ENCODE peak calls at places on chromosomes 11 and 22, in seven cellular contexts. One of them, this sample, is unnamed.

GRCh38 chr22:18147791-18148507 is 2.0 kb upstream of the USP18 start:
- DNase-seq in activated naive CD4-positive, alpha-beta T cell treated with anti-CD3 and anti-CD28 coated beads, Interleukin-2, amount 10 ng/mL, durations not matched to agents 7 days and 5 days: no peak
- DNase-seq in activated CD8-positive, alpha-beta memory T cell treated with anti-CD3 and anti-CD28 coated beads, Interleukin-2, amount 50 U/mL, for 48 hours: no peak
- DNase-seq in Calu3: no peak
- DNase-seq in HTR-8/SVneo: no peak
- DNase-seq in PC-3: no peak
- DNase-seq in GM12892: no peak
- DNase-seq in this sample: no peak

GRCh38 chr11:46529928-46530574 is 63.8 kb downstream of the AMBRA1 start:
- DNase-seq in activated naive CD4-positive, alpha-beta T cell treated with anti-CD3 and anti-CD28 coated beads, Interleukin-2, amount 10 ng/mL, durations not matched to agents 7 days and 5 days: no peak
- DNase-seq in activated CD8-positive, alpha-beta memory T cell treated with anti-CD3 and anti-CD28 coated beads, Interleukin-2, amount 50 U/mL, for 48 hours: no peak
- DNase-seq in Calu3: no peak
- DNase-seq in HTR-8/SVneo: no peak
- DNase-seq in PC-3: no peak
- DNase-seq in GM12892: no peak
- DNase-seq in this sample: no peak

GRCh38 chr11:78802058-78802633 is 227.5 kb upstream of the NARS2 start:
- DNase-seq in activated naive CD4-positive, alpha-beta T cell treated with anti-CD3 and anti-CD28 coated beads, Interleukin-2, amount 10 ng/mL, durations not matched to agents 7 days and 5 days: no peak
- DNase-seq in activated CD8-positive, alpha-beta memory T cell treated with anti-CD3 and anti-CD28 coated beads, Interleukin-2, amount 50 U/mL, for 48 hours: no peak
- DNase-seq in Calu3: no peak
- DNase-seq in HTR-8/SVneo: no peak
- DNase-seq in PC-3: peak; percentile 32
- DNase-seq in GM12892: no peak
- DNase-seq in this sample: no peak

GRCh38 chr11:59174664-59175033 is 2.7 kb downstream of the DTX4 start:
- DNase-seq in activated naive CD4-positive, alpha-beta T cell treated with anti-CD3 and anti-CD28 coated beads, Interleukin-2, amount 10 ng/mL, durations not matched to agents 7 days and 5 days: no peak
- DNase-seq in activated CD8-positive, alpha-beta memory T cell treated with anti-CD3 and anti-CD28 coated beads, Interleukin-2, amount 50 U/mL, for 48 hours: no peak
- DNase-seq in Calu3: peak; percentile 44
- DNase-seq in HTR-8/SVneo: no peak
- DNase-seq in PC-3: peak; percentile 94
- DNase-seq in GM12892: no peak
- DNase-seq in this sample: no peak

GRCh38 chr11:37503411-37504065 is 905.5 kb upstream of the RAG2 start:
- DNase-seq in activated naive CD4-positive, alpha-beta T cell treated with anti-CD3 and anti-CD28 coated beads, Interleukin-2, amount 10 ng/mL, durations not matched to agents 7 days and 5 days: no peak
- DNase-seq in activated CD8-positive, alpha-beta memory T cell treated with anti-CD3 and anti-CD28 coated beads, Interleukin-2, amount 50 U/mL, for 48 hours: no peak
- DNase-seq in Calu3: no peak
- DNase-seq in HTR-8/SVneo: no peak
- DNase-seq in PC-3: peak; percentile 17
- DNase-seq in GM12892: no peak
- DNase-seq in this sample: no peak

GRCh38 chr11:125404136-125404810 is 91.8 kb downstream of the FEZ1 start:
- DNase-seq in activated naive CD4-positive, alpha-beta T cell treated with anti-CD3 and anti-CD28 coated beads, Interleukin-2, amount 10 ng/mL, durations not matched to agents 7 days and 5 days: no peak
- DNase-seq in activated CD8-positive, alpha-beta memory T cell treated with anti-CD3 and anti-CD28 coated beads, Interleukin-2, amount 50 U/mL, for 48 hours: no peak
- DNase-seq in Calu3: no peak
- DNase-seq in HTR-8/SVneo: no peak
- DNase-seq in PC-3: no peak
- DNase-seq in GM12892: no peak
- DNase-seq in this sample: no peak

GRCh38 chr11:73291196-73291595 is 16.9 kb upstream of the ARHGEF17 start:
- DNase-seq in activated naive CD4-positive, alpha-beta T cell treated with anti-CD3 and anti-CD28 coated beads, Interleukin-2, amount 10 ng/mL, durations not matched to agents 7 days and 5 days: no peak
- DNase-seq in activated CD8-positive, alpha-beta memory T cell treated with anti-CD3 and anti-CD28 coated beads, Interleukin-2, amount 50 U/mL, for 48 hours: no peak
- DNase-seq in Calu3: no peak
- DNase-seq in HTR-8/SVneo: no peak
- DNase-seq in PC-3: no peak
- DNase-seq in GM12892: no peak
- DNase-seq in this sample: no peak

GRCh38 chr11:73524774-73525173 is 73.1 kb downstream of the FAM168A start:
- DNase-seq in activated naive CD4-positive, alpha-beta T cell treated with anti-CD3 and anti-CD28 coated beads, Interleukin-2, amount 10 ng/mL, durations not matched to agents 7 days and 5 days: no peak
- DNase-seq in activated CD8-positive, alpha-beta memory T cell treated with anti-CD3 and anti-CD28 coated beads, Interleukin-2, amount 50 U/mL, for 48 hours: no peak
- DNase-seq in Calu3: no peak
- DNase-seq in HTR-8/SVneo: no peak
- DNase-seq in PC-3: no peak
- DNase-seq in GM12892: no peak
- DNase-seq in this sample: no peak

This sample was measured in GM19239.